ENCODE peak calls at places on chromosomes 7 and 10, in six cellular contexts. W, Q, Y, J, G and O are unnamed samples.

GRCh38 chr7:123273185-123273584 is 73.4 kb upstream of the SLC13A1 start:
- DNase-seq in W (no peak), G (no peak), Q (no peak), Y (no peak), J (no peak), O (no peak)

GRCh38 chr7:22596763-22597434 is 96.9 kb upstream of the STEAP1B start:
- DNase-seq in Q (no peak), J (no peak), Y (no peak), G (no peak), W (no peak), O (no peak)

GRCh38 chr7:91239171-91239604 is 25.0 kb upstream of the FZD1 start:
- DNase-seq in W (no peak), J (no peak), Q (no peak), Y (no peak), G (no peak), O (no peak)

GRCh38 chr7:4734587-4735365 is 40.6 kb upstream of the AP5Z1 start:
- DNase-seq in Y (peak), Q (no peak), J (no peak), W (no peak), G (no peak), O (no peak)

GRCh38 chr10:29435809-29436501 is 147.1 kb downstream of the LYZL1 start:
- DNase-seq in W (no peak), Y (no peak), J (no peak), Q (no peak), G (no peak), O (no peak)

GRCh38 chr7:119935418-119936025 is 337.5 kb upstream of the KCND2 start:
- DNase-seq in G (peak), Q (peak), J (no peak), W (no peak), Y (no peak), O (no peak)

GRCh38 chr10:21514808-21515580 is 10.5 kb downstream of the SKIDA1 start:
- DNase-seq in J (no peak), Q (no peak), G (no peak), W (no peak), Y (no peak), O (no peak)

GRCh38 chr7:2934211-2934731 is 90.2 kb upstream of the GNA12 start:
- DNase-seq in G (no peak), Q (peak), W (no peak), Y (no peak), J (no peak), O (no peak)

GRCh38 chr10:57849726-57850357 is 417.9 kb downstream of the IPMK start:
- DNase-seq in Q (peak), J (no peak), Y (no peak), G (peak), W (no peak), O (no peak)

GRCh38 chr10:75187961-75188426 is 22.6 kb upstream of the VDAC2 start:
- DNase-seq in Q (peak), W (peak), J (peak), Y (peak), G (peak), O (peak)

GRCh38 chr10:58373446-58373834 is 11.8 kb upstream of the TFAM start:
- DNase-seq in W (no peak), Y (no peak), G (no peak), J (no peak), Q (no peak), O (no peak)

GRCh38 chr10:17174626-17175025 is 26.8 kb downstream of the TRDMT1 start:
- DNase-seq in W (no peak), J (no peak), G (no peak), Y (no peak), Q (no peak), O (no peak)

GRCh38 chr7:98212532-98213041 is 1.3 kb downstream of the BHLHA15 start:
- DNase-seq in Q (no peak), Y (no peak), J (no peak), G (no peak), W (no peak), O (no peak)

GRCh38 chr7:5354460-5355279 is 69.0 kb downstream of the TNRC18 start:
- DNase-seq in J (no peak), Y (peak), W (peak), G (peak), Q (peak), O (peak)

GRCh38 chr10:49106451-49106850 is 8.9 kb downstream of the VSTM4 start:
- DNase-seq in J (no peak), Q (no peak), W (no peak), G (no peak), Y (peak), O (no peak)

GRCh38 chr7:105759670-105760548 is 116.5 kb downstream of the ATXN7L1 start:
- DNase-seq in J (no peak), Y (peak), W (peak), Q (peak), G (peak), O (peak)

GRCh38 chr10:68125770-68126169 is 16.5 kb downstream of the MYPN start:
- DNase-seq in Y (no peak), G (no peak), Q (peak), J (no peak), W (no peak), O (no peak)

GRCh38 chr10:23820789-23821188 is 381.9 kb downstream of the OTUD1 start:
- DNase-seq in Q (no peak), G (no peak), J (no peak), Y (no peak), W (no peak), O (no peak)

GRCh38 chr7:42076870-42077269 is 160.1 kb downstream of the GLI3 start:
- DNase-seq in Y (no peak), Q (no peak), W (no peak), G (no peak), J (no peak), O (no peak)

GRCh38 chr7:12926236-12926635 is 238.8 kb downstream of the ARL4A start:
- DNase-seq in G (no peak), Y (no peak), J (no peak), Q (no peak), W (no peak), O (no peak)

GRCh38 chr7:74253975-74254857 is at the start of gene RFC2:
- DNase-seq in J (peak), Q (peak), Y (peak), G (peak), W (peak), O (peak)

GRCh38 chr7:14252458-14252857 is 263.0 kb upstream of the ETV1 start:
- DNase-seq in Q (no peak), W (no peak), J (no peak), Y (no peak), G (no peak), O (no peak)

GRCh38 chr7:37912756-37913155 is 3.9 kb downstream of the SFRP4 start:
- DNase-seq in G (no peak), Q (no peak), W (no peak), J (no peak), Y (no peak), O (no peak)

GRCh38 chr7:47256016-47256415 is 325.9 kb downstream of the TNS3 start:
- DNase-seq in G (no peak), W (no peak), Q (no peak), J (no peak), Y (no peak), O (no peak)

DNA sequence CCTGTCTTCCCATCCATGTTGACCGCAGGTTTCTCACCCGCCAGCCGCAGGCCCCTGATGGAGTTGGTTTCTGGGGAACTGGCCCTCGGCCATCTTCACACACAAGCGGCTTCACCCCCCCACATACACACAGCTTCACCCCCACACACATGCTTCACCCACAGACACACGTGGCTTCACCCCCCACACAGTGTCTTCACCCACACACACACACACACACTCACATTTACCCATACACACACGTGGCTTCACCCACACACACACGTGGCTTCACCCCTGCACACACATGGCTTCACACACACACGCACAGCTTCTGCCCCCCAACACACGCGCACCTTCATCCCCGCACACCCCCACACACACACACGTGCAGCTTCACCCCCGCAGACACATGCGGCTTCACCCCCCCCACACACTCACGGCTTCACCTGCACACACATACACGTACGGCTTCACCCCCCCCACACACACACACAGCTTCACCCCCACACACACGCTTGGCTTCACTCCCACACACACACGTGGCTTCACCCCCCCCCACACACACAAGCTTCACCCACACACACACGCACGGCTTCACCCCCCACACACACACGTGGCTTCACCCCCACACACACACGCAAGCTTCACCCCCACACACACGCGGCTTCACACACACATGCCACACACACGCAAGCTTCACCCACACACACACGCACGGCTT is 82.5 kb downstream of the NKX6-2 start:
- DNase-seq in Q (no peak), W (no peak), G (no peak), Y (no peak), J (no peak), O (no peak)
- H3K27ac ChIP-seq in Q (no peak), W (no peak), G (no peak), Y (no peak), J (no peak), O (no peak)

DNA sequence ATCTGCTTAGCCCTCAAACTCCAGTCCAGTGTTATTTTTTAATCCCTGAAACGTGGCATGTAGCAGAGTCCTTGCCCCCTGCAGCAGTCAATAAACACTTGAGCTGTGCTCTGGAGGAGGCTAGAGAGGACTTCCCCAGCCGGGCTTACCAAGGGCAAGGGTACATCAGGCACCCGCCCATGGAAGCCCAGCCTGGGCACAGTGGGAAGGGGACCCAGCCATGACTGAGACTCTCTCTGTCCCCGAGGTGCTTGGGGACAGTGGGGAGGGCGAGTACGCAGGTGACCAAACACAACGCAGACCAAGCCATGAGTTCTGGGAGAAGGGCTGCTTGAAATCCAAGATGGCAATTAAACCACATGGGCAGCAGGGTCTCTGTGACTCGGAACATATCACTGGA is 45.2 kb downstream of the EBF3 start:
- DNase-seq in G (no peak), Y (no peak), J (no peak), W (no peak), Q (no peak), O (no peak)
- H3K27ac ChIP-seq in G (no peak), Y (no peak), J (no peak), W (no peak), Q (no peak), O (no peak)

GRCh38 chr7:149717481-149717880 is 55.9 kb downstream of the ZNF467 start:
- DNase-seq in Q (no peak), G (no peak), J (no peak), Y (no peak), W (no peak), O (no peak)

GRCh38 chr7:149714910-149715471 is 58.4 kb downstream of the ZNF467 start:
- DNase-seq in Q (no peak), Y (no peak), W (peak), J (peak), G (no peak), O (peak)

GRCh38 chr7:149715476-149715875 is 57.9 kb downstream of the ZNF467 start:
- DNase-seq in G (no peak), W (no peak), Q (no peak), J (no peak), Y (no peak), O (peak)

GRCh38 chr7:149716932-149717307 is 56.5 kb downstream of the ZNF467 start:
- DNase-seq in W (no peak), J (no peak), Q (no peak), G (no peak), Y (no peak), O (no peak)

DNA sequence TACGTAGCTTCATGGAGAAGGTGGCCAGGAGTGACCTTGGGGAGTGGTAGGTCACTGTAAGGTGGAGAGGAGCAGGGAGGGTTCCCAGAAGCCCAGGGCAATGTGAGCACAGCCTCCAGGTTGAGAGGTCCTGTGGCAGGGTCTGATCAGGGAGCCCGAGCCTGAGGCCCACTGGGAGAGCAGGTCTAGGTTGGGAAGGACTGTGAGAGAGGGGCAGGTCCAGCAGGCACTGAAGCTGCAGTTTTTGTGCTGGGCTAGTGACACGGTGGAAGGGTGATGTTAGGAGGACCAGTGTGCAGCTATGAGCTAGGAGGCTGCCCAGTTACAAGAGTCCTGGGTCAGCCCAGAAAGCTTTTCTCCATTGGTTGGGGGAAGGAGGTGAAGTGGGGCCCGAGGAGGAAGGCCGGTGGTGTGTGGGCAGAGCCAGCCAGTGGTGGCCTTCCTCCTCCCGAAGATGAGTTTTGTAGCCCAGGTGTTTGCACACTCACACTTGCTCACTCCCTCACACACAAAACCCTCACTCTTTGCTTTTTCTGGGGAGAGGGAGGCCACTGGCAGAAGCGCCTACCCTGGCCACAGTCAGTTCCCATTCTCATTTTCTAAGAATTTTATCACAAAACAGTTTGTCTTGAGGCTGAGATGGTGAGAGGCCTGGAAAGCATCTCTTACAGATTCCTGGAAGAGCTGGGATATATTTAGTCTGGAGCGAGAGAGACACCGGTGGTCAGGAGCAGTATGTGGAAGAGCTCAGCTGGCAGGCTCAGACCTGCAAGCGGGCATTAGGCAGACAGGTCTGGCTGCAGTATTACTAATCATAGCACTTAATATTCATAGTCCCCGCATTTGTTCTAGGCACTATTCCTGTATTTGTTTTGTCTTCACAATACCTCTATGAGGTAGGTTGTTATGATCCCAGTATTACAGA is 57.1 kb downstream of the ZNF467 start:
- DNase-seq in W (no peak), Y (no peak), G (no peak), J (no peak), Q (no peak), O (no peak)
- H3K27ac ChIP-seq in W (peak), Y (no peak), G (no peak), J (peak), Q (no peak), O (no peak)

GRCh38 chr10:109875151-109875568 is 48.2 kb downstream of the XPNPEP1 start:
- DNase-seq in Q (no peak), Y (no peak), J (no peak), W (no peak), G (no peak), O (peak)
- H3K27ac ChIP-seq in Q (no peak), Y (no peak), J (no peak), W (peak), G (no peak), O (no peak)

GRCh38 chr10:818526-819220 is 112.8 kb downstream of the LARP4B start:
- DNase-seq in G (no peak), Y (no peak), J (no peak), Q (no peak), W (no peak), O (no peak)
- H3K27ac ChIP-seq in G (no peak), Y (no peak), J (no peak), Q (no peak), W (no peak), O (no peak)

GRCh38 chr10:13449296-13449695 is 79.5 kb downstream of the BEND7 start:
- DNase-seq in Y (no peak), J (no peak), G (no peak), W (no peak), Q (no peak), O (no peak)
- H3K27ac ChIP-seq in Y (no peak), J (no peak), G (no peak), W (no peak), Q (no peak), O (no peak)